ENCODE peak calls at places on chromosomes 1 and 21, in eight cellular contexts. P, B, Y, V, I, W, F and Z are unnamed samples.

GRCh38 chr1:184427722-184428121 is 40.9 kb downstream of the C1orf21 start:
- DNase-seq in P (no peak), B (no peak), Y (no peak), V (no peak), I (no peak), W (no peak), F (no peak), Z (no peak)

GRCh38 chr1:218664385-218665170 is 319.4 kb downstream of the TGFB2 start:
- DNase-seq in P (no peak), B (no peak), Y (no peak), V (no peak), I (no peak), W (no peak), F (no peak), Z (no peak)

GRCh38 chr1:192913683-192914082 is 104.8 kb downstream of the RGS2 start:
- DNase-seq in P (no peak), B (no peak), Y (peak), V (no peak), I (no peak), W (no peak), F (no peak), Z (no peak)

GRCh38 chr1:166166701-166167394 is at the start of gene FAM78B:
- DNase-seq in P (peak), B (peak), Y (peak), V (peak), I (peak), W (no peak), F (no peak), Z (peak)

GRCh38 chr1:186244825-186245224 is 130.2 kb downstream of the TPR start:
- DNase-seq in P (no peak), B (no peak), Y (peak), V (no peak), I (no peak), W (no peak), F (no peak), Z (peak)

GRCh38 chr21:26759731-26760130 is 85.5 kb downstream of the ADAMTS1 start:
- DNase-seq in P (no peak), B (no peak), Y (no peak), V (no peak), I (no peak), W (no peak), F (no peak), Z (no peak)

GRCh38 chr1:225448146-225448805 is 20.4 kb upstream of the LBR start:
- DNase-seq in P (no peak), B (no peak), Y (peak), V (no peak), I (no peak), W (no peak), F (no peak), Z (no peak)

GRCh38 chr1:172887162-172887561 is 163.6 kb downstream of the TNFSF18 start:
- DNase-seq in P (no peak), B (no peak), Y (no peak), V (no peak), I (no peak), W (no peak), F (no peak), Z (no peak)

GRCh38 chr1:2914702-2915101 is 106.6 kb upstream of the ACTRT2 start:
- DNase-seq in P (no peak), B (no peak), Y (no peak), V (no peak), I (no peak), W (no peak), F (no peak), Z (no peak)

GRCh38 chr21:33228455-33228854 is 1.3 kb upstream of the IFNAR2 start:
- DNase-seq in P (no peak), B (no peak), Y (no peak), V (no peak), I (no peak), W (no peak), F (no peak), Z (no peak)

GRCh38 chr1:174974711-174975111 is 25.0 kb upstream of the CACYBP start:
- DNase-seq in P (no peak), B (no peak), Y (no peak), V (no peak), I (no peak), W (no peak), F (no peak), Z (no peak)

GRCh38 chr1:40036574-40036973 is 4.0 kb upstream of the CAP1 start:
- DNase-seq in P (no peak), B (no peak), Y (no peak), V (no peak), I (no peak), W (peak), F (peak), Z (no peak)

GRCh38 chr1:246785536-246786111 is 61.4 kb downstream of the SCCPDH start:
- DNase-seq in P (peak), B (no peak), Y (no peak), V (no peak), I (no peak), W (no peak), F (no peak), Z (no peak)

GRCh38 chr1:228415853-228416216 is 826 bp downstream of the TRIM17 start:
- DNase-seq in P (no peak), B (no peak), Y (peak), V (no peak), I (no peak), W (no peak), F (no peak), Z (peak)